ENCODE peak calls at places on chromosomes 16 and 17, in six cellular contexts. G is mucosa of descending colon, R is BE2C, T is mammary epithelial cell, C is brain microvascular endothelial cell, X is psoas muscle. Z is an unnamed sample.

GRCh38 chr16:1455190-1456171 is 11.1 kb upstream of the CCDC154 start:
- DNase-seq in R (no peak), T (no peak), X (no peak), C (no peak), G (no peak), Z (no peak)

GRCh38 chr16:11781773-11782172 is 15.3 kb downstream of the ZC3H7A start:
- DNase-seq in X (no peak), C (no peak), T (peak), G (no peak), R (peak), Z (no peak)

GRCh38 chr17:34354637-34355036 is 1.6 kb upstream of the CCL13 start:
- DNase-seq in X (no peak), G (no peak), C (no peak), R (no peak), T (no peak), Z (no peak)

GRCh38 chr16:71337631-71338030 is 20.9 kb upstream of the CALB2 start:
- DNase-seq in G (no peak), C (no peak), T (peak), X (no peak), R (no peak), Z (no peak)

GRCh38 chr16:47019563-47019962 is 46.1 kb upstream of the DNAJA2 start:
- DNase-seq in X (no peak), C (no peak), G (no peak), R (no peak), T (no peak), Z (peak)

GRCh38 chr17:73690581-73691135 is 46.4 kb upstream of the SDK2 start:
- DNase-seq in G (no peak), X (no peak), C (no peak), T (no peak), R (peak), Z (no peak)

GRCh38 chr16:30054959-30055553 is 10.5 kb upstream of the ALDOA start:
- DNase-seq in T (peak), C (no peak), G (peak), R (peak), X (no peak), Z (no peak)

GRCh38 chr17:64498308-64499203 is 1.7 kb upstream of the POLG2 start:
- DNase-seq in X (no peak), G (no peak), C (no peak), R (no peak), T (peak), Z (no peak)

GRCh38 chr17:31532161-31532515 is 140.7 kb downstream of the RAB11FIP4 start:
- DNase-seq in R (no peak), C (no peak), X (no peak), G (no peak), T (no peak), Z (no peak)

GRCh38 chr17:20925091-20925490 is 117.7 kb downstream of the USP22 start:
- DNase-seq in T (peak), R (no peak), G (no peak), X (no peak), C (no peak), Z (no peak)

GRCh38 chr17:52227926-52228325 is 69.4 kb upstream of the CA10 start:
- DNase-seq in G (no peak), X (no peak), T (no peak), R (no peak), C (no peak), Z (no peak)

GRCh38 chr17:5097101-5097834 is 14.4 kb downstream of the ZNF232 start:
- DNase-seq in T (no peak), G (peak), X (peak), R (peak), C (no peak), Z (no peak)

GRCh38 chr17:44914698-44915271 is 515 bp downstream of the GFAP start:
- DNase-seq in G (peak), T (no peak), X (no peak), R (no peak), C (no peak), Z (no peak)

GRCh38 chr17:1109606-1110523 is 69.9 kb downstream of the ABR start:
- DNase-seq in X (peak), T (no peak), R (peak), G (peak), C (no peak), Z (no peak)

GRCh38 chr16:84832488-84833141 is 12.8 kb downstream of the CRISPLD2 start:
- DNase-seq in R (no peak), C (peak), X (peak), T (no peak), G (peak), Z (peak)

GRCh38 chr17:72244494-72244893 is 123.7 kb downstream of the SOX9 start:
- DNase-seq in G (no peak), R (no peak), T (no peak), X (no peak), C (peak), Z (peak)

GRCh38 chr16:88460496-88461169 is 7.6 kb downstream of the ZFPM1 start:
- DNase-seq in R (no peak), X (no peak), G (no peak), T (no peak), C (no peak), Z (no peak)

GRCh38 chr17:11176549-11176948 is 64.5 kb upstream of the SHISA6 start:
- DNase-seq in X (no peak), R (no peak), G (no peak), C (no peak), T (no peak), Z (no peak)

GRCh38 chr17:44872131-44872768 is 24.6 kb downstream of the HIGD1B start:
- DNase-seq in R (no peak), G (no peak), T (no peak), X (peak), C (no peak), Z (peak)

GRCh38 chr16:4051591-4051990 is 64.7 kb downstream of the ADCY9 start:
- DNase-seq in X (no peak), C (no peak), T (peak), R (no peak), G (no peak), Z (no peak)

GRCh38 chr17:77420476-77420803 is 279.7 kb downstream of the SEC14L1 start:
- DNase-seq in G (no peak), C (no peak), X (no peak), T (no peak), R (no peak), Z (no peak)

GRCh38 chr17:77421635-77421982 is 280.8 kb downstream of the SEC14L1 start:
- DNase-seq in R (no peak), T (no peak), C (no peak), G (no peak), X (no peak), Z (no peak)

GRCh38 chr17:77422104-77422782 is 281.5 kb downstream of the SEC14L1 start:
- DNase-seq in T (peak), G (no peak), C (no peak), R (no peak), X (no peak), Z (no peak)

GRCh38 chr17:77419547-77420475 is 279.0 kb downstream of the SEC14L1 start:
- DNase-seq in X (no peak), G (no peak), T (no peak), R (peak), C (no peak), Z (peak)

DNA sequence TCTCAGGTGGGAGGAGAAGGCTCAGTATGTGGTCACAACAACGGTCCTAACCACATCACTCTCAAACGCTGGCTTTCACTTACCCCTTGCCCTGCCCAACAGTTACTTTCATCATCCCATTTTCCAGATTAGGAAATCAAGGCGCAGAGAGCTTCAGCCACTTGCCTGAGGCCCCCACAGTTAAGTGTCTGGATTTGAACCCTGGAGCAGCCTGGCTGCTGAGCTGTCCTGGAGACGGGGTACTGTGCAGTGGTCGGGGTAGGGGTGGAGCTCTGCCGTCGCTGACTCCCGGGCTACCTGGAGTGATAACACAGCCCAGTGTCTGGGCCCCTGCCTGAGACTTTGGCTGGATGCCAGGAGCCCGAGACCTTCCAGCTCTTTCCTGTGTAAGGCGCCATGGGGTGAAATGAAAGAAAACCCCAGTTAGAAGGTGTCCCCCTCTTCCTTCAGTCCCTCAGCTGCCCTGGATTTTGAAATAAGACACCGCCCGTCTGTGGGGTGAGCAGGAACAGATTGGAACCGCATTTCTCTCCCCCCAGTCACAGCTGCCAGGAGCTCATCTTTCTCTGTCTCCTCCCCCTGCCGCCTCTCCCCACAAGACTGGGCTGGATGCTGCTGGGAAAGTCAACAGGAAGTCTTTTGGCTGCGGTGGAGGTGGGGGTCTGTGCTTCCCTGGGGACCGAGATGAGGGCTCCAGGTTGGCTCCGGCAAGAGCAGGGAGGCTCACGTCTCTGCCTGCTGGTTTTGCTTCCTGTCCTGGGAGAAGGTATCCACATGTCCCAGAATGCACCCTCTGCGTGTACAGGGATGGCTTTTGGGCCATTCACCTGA is 280.2 kb downstream of the SEC14L1 start:
- DNase-seq in R (peak), G (no peak), T (peak), C (peak), X (no peak), Z (peak)
- H3K4me3 ChIP-seq in R (peak), G (no peak), T (no peak), C (peak), X (peak), Z (no peak)

GRCh38 chr17:81307636-81308035 is 12.5 kb upstream of the SLC38A10 start:
- DNase-seq in X (no peak), T (no peak), C (no peak), R (no peak), G (no peak), Z (no peak)
- TF ChIP-seq CTCF in X (no peak), T (no peak), C (no peak), R (no peak), G (no peak), Z (no peak)

GRCh38 chr16:68386628-68387027 is 61.7 kb downstream of the SMPD3 start:
- DNase-seq in C (no peak), G (peak), R (no peak), X (no peak), T (no peak), Z (no peak)
- H3K4me3 ChIP-seq in C (no peak), G (no peak), R (no peak), X (no peak), T (no peak), Z (no peak)

GRCh38 chr16:75591001-75591852 is 25.0 kb downstream of the GABARAPL2 start:
- DNase-seq in X (peak), G (no peak), T (no peak), C (peak), R (peak), Z (peak)
- TF ChIP-seq CTCF in X (no peak), G (no peak), T (no peak), C (no peak), R (no peak), Z (peak)

DNA sequence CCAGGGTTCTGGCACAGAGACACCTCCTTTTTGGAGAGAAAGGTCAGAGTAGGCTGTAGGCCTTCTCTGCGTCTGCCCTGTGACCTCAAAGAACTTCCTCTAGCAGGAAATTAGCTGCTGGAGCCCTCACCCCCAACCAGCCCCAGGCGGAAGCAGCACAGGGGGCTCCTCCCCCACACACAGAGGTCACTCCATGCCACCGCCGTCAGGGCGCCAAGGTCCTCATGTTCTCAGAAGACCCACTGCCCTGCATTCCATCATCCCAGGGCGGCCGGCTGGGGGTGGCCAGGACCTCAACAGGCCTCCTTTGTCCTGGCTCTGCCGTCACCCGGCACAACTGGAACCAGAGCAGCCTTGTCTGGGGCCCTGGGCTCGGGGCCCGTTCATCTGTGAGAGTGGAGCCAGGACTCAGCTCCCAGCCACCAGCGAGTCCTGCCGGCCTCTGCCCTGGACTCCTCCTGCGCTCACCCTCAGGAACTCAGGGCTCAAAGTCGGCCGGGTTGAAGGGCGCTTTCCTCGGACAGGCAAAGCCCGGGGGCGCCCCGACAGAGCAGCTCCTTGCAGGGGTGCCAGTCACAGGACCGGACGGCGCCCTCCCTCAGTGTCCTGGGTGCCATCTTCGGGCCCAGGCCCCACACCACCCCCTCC is 1.2 kb downstream of the TMC6 start:
- DNase-seq in X (peak), R (no peak), C (no peak), T (no peak), G (peak), Z (no peak)
- H3K4me3 ChIP-seq in X (peak), R (peak), C (peak), T (peak), G (peak), Z (no peak)

GRCh38 chr16:69620564-69620963 is 54.8 kb downstream of the NFAT5 start:
- DNase-seq in R (no peak), G (no peak), X (no peak), C (no peak), T (no peak), Z (no peak)
- TF ChIP-seq CTCF in R (no peak), G (no peak), X (no peak), C (no peak), T (no peak), Z (no peak)

GRCh38 chr16:66872927-66873684 is 7.2 kb upstream of the PDP2 start:
- DNase-seq in X (peak), C (peak), G (peak), R (peak), T (peak), Z (peak)

GRCh38 chr16:66873685-66874055 is 6.6 kb upstream of the PDP2 start:
- DNase-seq in R (no peak), G (no peak), T (no peak), X (no peak), C (no peak), Z (no peak)

GRCh38 chr16:66871840-66872239 is 8.5 kb upstream of the PDP2 start:
- DNase-seq in G (peak), C (no peak), X (no peak), R (no peak), T (no peak), Z (no peak)

GRCh38 chr16:66874079-66874775 is 6.1 kb upstream of the PDP2 start:
- DNase-seq in T (peak), X (no peak), C (no peak), R (no peak), G (no peak), Z (peak)

GRCh38 chr16:66872524-66872923 is 7.8 kb upstream of the PDP2 start:
- DNase-seq in G (no peak), X (no peak), R (no peak), T (no peak), C (no peak), Z (no peak)
- H3K4me3 ChIP-seq in G (no peak), X (peak), R (peak), T (no peak), C (peak), Z (peak)

Z was measured in astrocyte of the spinal cord.